ENCODE peak calls at places on chromosome 22, in six cellular contexts. E is Calu3, D is AG04449, T is glutamatergic neuron, F is thoracic aorta, I is kidney. Q is an unnamed sample.

GRCh38 chr22:50267591-50268390 is 2.4 kb downstream of the MAPK11 start:
- DNase-seq in E (no peak), D (no peak), T (peak; percentile 71), F (no peak), I (no peak), Q (no peak)

GRCh38 chr22:34414467-34415440 is 494.5 kb upstream of the LARGE1 start:
- DNase-seq in E (no peak), D (no peak), T (peak; percentile 62), F (no peak), I (no peak), Q (no peak)

GRCh38 chr22:40441761-40442364 is 71.5 kb downstream of the SGSM3 start:
- DNase-seq in E (no peak), D (no peak), T (no peak), F (no peak), I (no peak), Q (no peak)

GRCh38 chr22:25563757-25564319 is 637 bp upstream of the GRK3 start:
- DNase-seq in E (no peak), D (no peak), T (no peak), F (no peak), I (no peak), Q (no peak)

GRCh38 chr22:20427104-20427944 is 10.3 kb downstream of the SCARF2 start:
- DNase-seq in E (no peak), D (no peak), T (no peak), F (no peak), I (peak; percentile 59), Q (no peak)

GRCh38 chr22:24432059-24432853 is 4.9 kb downstream of the ADORA2A start:
- DNase-seq in E (peak; percentile 62), D (no peak), T (no peak), F (no peak), I (peak; percentile 91), Q (no peak)

GRCh38 chr22:28930357-28931007 is 47.1 kb downstream of the ZNRF3 start:
- DNase-seq in E (no peak), D (no peak), T (no peak), F (no peak), I (no peak), Q (no peak)

GRCh38 chr22:49704345-49705215 is 123.1 kb downstream of the BRD1 start:
- DNase-seq in E (no peak), D (no peak), T (no peak), F (no peak), I (peak; percentile 63), Q (no peak)

GRCh38 chr22:44410396-44411056 is 87.5 kb downstream of the RTL6 start:
- DNase-seq in E (no peak), D (no peak), T (no peak), F (no peak), I (peak; percentile 63), Q (no peak)

GRCh38 chr22:20246368-20247009 is 21.6 kb downstream of the RTN4R start:
- DNase-seq in E (no peak), D (no peak), T (peak; percentile 59), F (no peak), I (no peak), Q (no peak)

GRCh38 chr22:29187831-29188230 is 17.9 kb upstream of the EMID1 start:
- DNase-seq in E (no peak), D (no peak), T (no peak), F (no peak), I (peak; percentile 40), Q (no peak)

GRCh38 chr22:43855431-43855830 is 6.9 kb downstream of the SULT4A1 start:
- DNase-seq in E (no peak), D (no peak), T (peak; percentile 4), F (no peak), I (peak; percentile 10), Q (no peak)

GRCh38 chr22:35401863-35402262 is 1.9 kb downstream of the MCM5 start:
- DNase-seq in E (no peak), D (no peak), T (no peak), F (no peak), I (no peak), Q (no peak)

GRCh38 chr22:37909756-37910155 is 3.7 kb downstream of the MICALL1 start:
- DNase-seq in E (no peak), D (no peak), T (no peak), F (no peak), I (no peak), Q (peak; percentile 9)

GRCh38 chr22:28923826-28924732 is 40.7 kb downstream of the ZNRF3 start:
- DNase-seq in E (peak; percentile 47), D (no peak), T (no peak), F (no peak), I (peak; percentile 79), Q (no peak)

GRCh38 chr22:21606775-21607174 is 23.0 kb downstream of the YDJC start:
- DNase-seq in E (no peak), D (no peak), T (no peak), F (no peak), I (no peak), Q (no peak)

GRCh38 chr22:46084943-46085830 is 65.1 kb upstream of the PPARA start:
- DNase-seq in E (peak; percentile 81), D (no peak), T (peak; percentile 10), F (peak; percentile 65), I (peak; percentile 97), Q (no peak)

GRCh38 chr22:28594784-28595324 is 84.8 kb downstream of the TTC28 start:
- DNase-seq in E (no peak), D (peak; percentile 31), T (no peak), F (no peak), I (no peak), Q (peak; percentile 18)

GRCh38 chr22:41308054-41308453 is 6.7 kb downstream of the ZC3H7B start:
- DNase-seq in E (no peak), D (no peak), T (no peak), F (no peak), I (no peak), Q (no peak)

GRCh38 chr22:43923631-43924548 is at the start of gene PNPLA3:
- DNase-seq in E (peak; percentile 95), D (peak; percentile 17), T (peak; percentile 98), F (peak; percentile 42), I (peak; percentile 95), Q (no peak)

GRCh38 chr22:36106910-36107309 is 53.6 kb downstream of the APOL3 start:
- DNase-seq in E (no peak), D (no peak), T (no peak), F (no peak), I (no peak), Q (no peak)

GRCh38 chr22:45846952-45847351 is 130.0 kb downstream of the WNT7B start:
- DNase-seq in E (no peak), D (no peak), T (no peak), F (no peak), I (no peak), Q (no peak)

GRCh38 chr22:26401726-26402125 is 27.3 kb upstream of the ASPHD2 start:
- DNase-seq in E (no peak), D (no peak), T (no peak), F (no peak), I (no peak), Q (no peak)

GRCh38 chr22:45597460-45598192 is 74.0 kb upstream of the ATXN10 start:
- DNase-seq in E (peak; percentile 39), D (no peak), T (no peak), F (no peak), I (peak; percentile 60), Q (no peak)

GRCh38 chr22:45319319-45319675 is 9.6 kb downstream of the FAM118A start:
- DNase-seq in E (no peak), D (no peak), T (no peak), F (no peak), I (no peak), Q (no peak)

GRCh38 chr22:50270302-50271010 is at the start of gene MAPK11:
- DNase-seq in E (peak; percentile 83), D (no peak), T (peak; percentile 58), F (no peak), I (peak; percentile 92), Q (no peak)

DNA sequence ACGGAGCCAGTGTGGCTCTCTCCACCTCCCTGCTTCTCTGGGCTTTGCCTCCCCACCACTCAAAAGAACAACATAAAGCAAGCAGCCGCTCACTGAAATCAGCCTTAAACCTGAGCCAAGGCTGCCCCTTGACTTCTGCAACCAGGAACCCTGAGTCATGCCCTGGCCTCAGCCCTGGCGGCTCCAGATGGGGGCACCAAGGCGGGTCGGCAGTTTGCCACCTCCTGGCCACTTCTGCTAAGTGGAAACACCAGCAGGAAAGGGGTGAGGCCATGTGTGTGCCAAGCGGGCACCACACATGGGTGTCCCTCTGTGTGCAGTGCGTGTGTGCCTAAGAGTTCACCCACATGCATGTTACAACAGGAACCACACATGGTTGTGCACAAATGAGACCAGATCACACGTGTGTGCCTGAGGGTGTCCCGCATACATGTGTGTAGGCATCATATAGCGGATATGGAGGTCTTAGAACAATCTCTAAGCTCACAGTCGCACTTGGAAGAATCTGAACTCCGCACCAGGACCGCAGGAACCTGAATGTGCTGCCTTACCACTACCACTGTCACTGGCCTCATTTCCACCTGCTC is 221.2 kb downstream of the MN1 start:
- DNase-seq in E (peak; percentile 24), D (no peak), T (no peak), F (no peak), I (no peak), Q (no peak)
- TF ChIP-seq CTCF in E (no peak), D (no peak), T (no peak), F (no peak), I (no peak), Q (no peak)

DNA sequence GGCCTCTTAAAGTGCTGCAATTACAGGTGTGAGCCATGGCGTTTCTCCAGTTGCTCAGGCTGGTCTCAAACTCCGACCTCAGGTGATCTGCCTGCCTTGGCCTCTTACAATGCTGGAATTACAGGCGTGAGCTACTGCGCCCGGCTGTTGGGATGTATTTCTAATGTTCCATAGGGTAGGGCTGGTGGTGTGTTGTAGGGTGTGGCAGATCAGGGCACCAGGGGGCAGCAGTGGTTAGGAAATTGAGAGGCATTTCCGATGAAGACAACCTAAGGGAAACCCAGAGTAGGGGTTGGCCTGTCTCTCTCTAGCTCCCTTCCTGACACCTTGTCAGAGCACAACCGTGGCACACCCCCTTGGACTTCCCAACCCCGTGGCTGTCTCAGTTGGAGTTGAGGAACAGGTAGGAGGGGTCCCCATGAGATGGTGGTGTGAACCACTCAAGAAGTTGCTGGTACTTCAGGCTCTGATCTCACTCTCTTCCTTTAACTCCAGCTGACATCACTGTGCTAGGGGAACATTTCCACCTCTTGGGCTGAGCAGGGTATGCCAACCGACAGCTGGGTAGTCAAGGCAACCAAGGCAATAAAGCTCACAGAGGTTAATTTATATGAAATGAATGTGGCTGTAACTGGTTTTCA is 32.9 kb downstream of the YWHAH start:
- DNase-seq in E (peak; percentile 91), D (no peak), T (peak; percentile 92), F (no peak), I (peak; percentile 80), Q (no peak)
- TF ChIP-seq CTCF in E (peak; percentile 89), D (peak; percentile 81), T (peak; percentile 76), F (peak; percentile 43), I (peak; percentile 82), Q (peak; percentile 79)

GRCh38 chr22:32518848-32519247 is 44.2 kb downstream of the FBXO7 start:
- DNase-seq in E (no peak), D (no peak), T (no peak), F (no peak), I (no peak), Q (no peak)
- TF ChIP-seq CTCF in E (peak; percentile 25), D (peak; percentile 1), T (no peak), F (no peak), I (no peak), Q (no peak)

DNA sequence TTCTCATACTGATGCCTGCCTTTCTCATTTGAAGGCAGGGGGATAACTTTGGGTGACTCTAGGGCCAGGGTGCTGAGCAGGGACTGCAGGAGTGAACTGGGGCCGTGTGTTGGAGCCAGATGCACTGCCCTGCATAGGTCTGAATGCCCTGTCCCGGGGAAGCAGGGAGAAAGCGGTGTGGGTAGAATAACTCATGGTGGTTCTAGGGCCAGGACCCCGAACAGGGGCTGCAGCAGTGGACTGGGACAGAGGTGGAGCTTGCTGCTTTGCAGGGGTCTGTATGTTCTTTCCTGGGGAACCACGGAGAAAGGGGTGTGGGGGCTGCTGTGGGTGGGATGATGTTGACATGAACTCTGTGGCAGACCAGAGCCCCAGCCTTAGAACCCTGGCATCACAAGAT is 52.9 kb downstream of the GAB4 start:
- DNase-seq in E (no peak), D (no peak), T (no peak), F (no peak), I (no peak), Q (no peak)
- TF ChIP-seq CTCF in E (no peak), D (no peak), T (no peak), F (no peak), I (no peak), Q (no peak)